ENCODE peak calls at places on chromosomes 7 and 10, in ten cellular contexts. U, I, Q, M, D, S, L, R, W and V are unnamed samples.

GRCh38 chr7:57179776-57180415 is 47.7 kb upstream of the ZNF479 start:
- DNase-seq in U (no peak), I (no peak), Q (no peak), M (no peak), D (no peak), S (peak), L (no peak), R (no peak), W (no peak), V (no peak)

GRCh38 chr7:36863901-36864701 is 139.8 kb upstream of the AOAH start:
- DNase-seq in U (no peak), I (peak), Q (no peak), M (no peak), D (peak), S (no peak), L (no peak), R (no peak), W (no peak), V (no peak)

GRCh38 chr10:116880716-116881440 is 31.6 kb downstream of the ENO4 start:
- DNase-seq in U (no peak), I (peak), Q (no peak), M (no peak), D (peak), S (no peak), L (no peak), R (no peak), W (no peak), V (no peak)

GRCh38 chr10:102997998-102998397 is 79.9 kb downstream of the CNNM2 start:
- DNase-seq in U (no peak), I (no peak), Q (no peak), M (no peak), D (no peak), S (no peak), L (no peak), R (no peak), W (no peak), V (no peak)

GRCh38 chr10:62632071-62632809 is 172.3 kb upstream of the ADO start:
- DNase-seq in U (no peak), I (peak), Q (no peak), M (peak), D (peak), S (no peak), L (no peak), R (peak), W (no peak), V (no peak)

GRCh38 chr7:42167206-42167913 is 69.6 kb downstream of the GLI3 start:
- DNase-seq in U (no peak), I (no peak), Q (no peak), M (peak), D (no peak), S (no peak), L (no peak), R (no peak), W (no peak), V (no peak)

GRCh38 chr7:40374575-40374974 is 239.8 kb downstream of the SUGCT start:
- DNase-seq in U (no peak), I (no peak), Q (no peak), M (no peak), D (no peak), S (no peak), L (no peak), R (no peak), W (no peak), V (no peak)

GRCh38 chr10:132310701-132311337 is 3.1 kb upstream of the STK32C start:
- DNase-seq in U (no peak), I (no peak), Q (peak), M (no peak), D (peak), S (peak), L (no peak), R (no peak), W (peak), V (no peak)

GRCh38 chr10:80204801-80205477 is 398 bp downstream of the ANXA11 start:
- DNase-seq in U (peak), I (peak), Q (peak), M (no peak), D (peak), S (no peak), L (peak), R (peak), W (peak), V (peak)

GRCh38 chr10:133089461-133089800 is 1.7 kb downstream of the ADGRA1 start:
- DNase-seq in U (no peak), I (no peak), Q (no peak), M (no peak), D (no peak), S (no peak), L (no peak), R (no peak), W (no peak), V (no peak)

GRCh38 chr7:77982926-77983550 is 184.5 kb downstream of the PHTF2 start:
- DNase-seq in U (no peak), I (no peak), Q (no peak), M (peak), D (no peak), S (no peak), L (no peak), R (peak), W (no peak), V (no peak)

GRCh38 chr7:139230484-139230773 is 608 bp upstream of the UBN2 start:
- DNase-seq in U (no peak), I (no peak), Q (no peak), M (no peak), D (no peak), S (no peak), L (no peak), R (no peak), W (no peak), V (no peak)
- TF ChIP-seq POLR2A in U (no peak), I (no peak), Q (no peak), M (no peak), D (no peak), S (no peak), L (no peak), R (no peak), W (no peak), V (no peak)

GRCh38 chr7:73567701-73568685 is 10.4 kb downstream of the TBL2 start:
- DNase-seq in U (no peak), I (no peak), Q (no peak), M (no peak), D (no peak), S (peak), L (no peak), R (no peak), W (no peak), V (no peak)
- TF ChIP-seq POLR2A in U (no peak), I (no peak), Q (no peak), M (no peak), D (no peak), S (no peak), L (no peak), R (no peak), W (no peak), V (no peak)

GRCh38 chr10:21750424-21750823 is 216.4 kb downstream of the MLLT10 start:
- DNase-seq in U (no peak), I (no peak), Q (no peak), M (no peak), D (no peak), S (no peak), L (no peak), R (no peak), W (no peak), V (no peak)

GRCh38 chr10:21749788-21750187 is 215.8 kb downstream of the MLLT10 start:
- DNase-seq in U (no peak), I (no peak), Q (no peak), M (no peak), D (no peak), S (no peak), L (no peak), R (no peak), W (no peak), V (no peak)

GRCh38 chr10:21746118-21746517 is 212.1 kb downstream of the MLLT10 start:
- DNase-seq in U (no peak), I (no peak), Q (no peak), M (no peak), D (no peak), S (no peak), L (no peak), R (no peak), W (no peak), V (no peak)

GRCh38 chr10:21744223-21744622 is 210.2 kb downstream of the MLLT10 start:
- DNase-seq in U (no peak), I (no peak), Q (no peak), M (no peak), D (no peak), S (no peak), L (no peak), R (no peak), W (no peak), V (no peak)

GRCh38 chr10:21747809-21748208 is 213.8 kb downstream of the MLLT10 start:
- DNase-seq in U (no peak), I (no peak), Q (no peak), M (no peak), D (no peak), S (no peak), L (no peak), R (no peak), W (no peak), V (no peak)
- TF ChIP-seq POLR2A in U (no peak), I (no peak), Q (no peak), M (no peak), D (no peak), S (no peak), L (no peak), R (no peak), W (no peak), V (no peak)

DNA sequence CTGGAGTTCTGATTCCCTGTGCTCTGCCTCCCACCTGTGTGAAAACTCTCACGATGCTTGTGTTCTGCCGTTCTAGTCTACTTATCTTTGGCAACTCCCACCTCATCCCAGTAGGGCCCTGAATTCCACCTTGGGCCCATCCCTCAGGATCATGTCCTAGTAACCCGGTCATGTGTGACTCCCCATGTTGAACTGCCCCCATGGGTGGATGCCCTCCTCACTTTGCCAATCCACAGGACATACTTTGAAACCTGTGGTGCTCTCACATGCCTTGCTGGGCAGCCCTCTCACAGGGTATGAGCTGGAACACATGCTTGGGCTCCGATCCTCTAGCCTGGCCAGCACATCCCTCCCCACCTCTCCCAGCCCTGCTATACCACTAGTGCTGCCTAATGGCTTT is 3.8 kb upstream of the RBM33 start:
- DNase-seq in U (no peak), I (no peak), Q (no peak), M (no peak), D (no peak), S (no peak), L (no peak), R (no peak), W (no peak), V (no peak)
- TF ChIP-seq POLR2A in U (no peak), I (no peak), Q (no peak), M (peak), D (no peak), S (no peak), L (no peak), R (no peak), W (no peak), V (no peak)

GRCh38 chr10:119831656-119832055 is 41.0 kb downstream of the MCMBP start:
- DNase-seq in U (no peak), I (no peak), Q (no peak), M (no peak), D (no peak), S (no peak), L (no peak), R (no peak), W (no peak), V (no peak)
- TF ChIP-seq POLR2A in U (no peak), I (no peak), Q (no peak), M (no peak), D (no peak), S (no peak), L (no peak), R (no peak), W (no peak), V (no peak)

DNA sequence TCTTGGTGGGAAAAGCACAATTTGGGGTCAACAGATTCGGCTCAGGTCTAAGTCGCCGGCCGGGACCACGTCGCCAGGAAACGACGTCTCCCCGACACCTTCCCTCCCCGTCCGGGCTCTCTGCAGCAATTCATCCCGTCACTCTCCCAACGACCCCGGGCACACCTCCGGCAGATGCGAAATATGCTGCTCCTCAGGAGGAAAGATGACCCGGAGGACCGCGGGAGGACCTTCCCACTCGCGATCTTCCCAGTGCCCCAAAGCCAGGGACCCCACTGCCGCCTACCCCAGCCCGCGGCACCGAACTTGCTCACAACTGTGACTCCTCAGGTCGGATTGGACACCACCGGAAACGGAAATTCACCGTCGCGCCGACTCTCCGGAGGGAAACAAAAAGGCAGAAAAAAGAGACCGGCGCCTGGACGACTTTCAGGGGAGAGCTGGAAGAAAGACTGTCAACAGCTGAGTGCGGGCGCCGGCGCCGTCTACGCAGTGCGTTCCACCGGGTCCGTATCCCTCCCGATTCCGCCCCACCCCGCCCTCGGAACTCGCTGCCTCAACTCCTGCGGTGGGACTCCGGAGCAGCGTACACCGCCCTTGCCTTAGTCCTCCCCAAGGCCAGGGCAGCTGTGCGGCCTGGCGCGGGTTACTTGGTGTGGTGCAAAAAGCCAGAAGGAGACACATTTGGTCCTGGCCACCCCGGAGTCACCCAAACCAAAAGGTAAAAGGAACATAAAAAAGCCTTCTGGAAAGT is 13.8 kb upstream of the SEC24C start:
- DNase-seq in U (peak), I (peak), Q (peak), M (peak), D (peak), S (peak), L (peak), R (peak), W (peak), V (peak)
- TF ChIP-seq POLR2A in U (no peak), I (peak), Q (peak), M (peak), D (peak), S (peak), L (peak), R (peak), W (peak), V (peak)

GRCh38 chr7:151769189-151769821 is 107.6 kb downstream of the PRKAG2 start:
- DNase-seq in U (no peak), I (no peak), Q (peak), M (no peak), D (no peak), S (no peak), L (no peak), R (no peak), W (peak), V (no peak)
- TF ChIP-seq POLR2A in U (no peak), I (no peak), Q (no peak), M (no peak), D (no peak), S (no peak), L (no peak), R (no peak), W (no peak), V (no peak)

GRCh38 chr7:43621729-43622448 is 39.0 kb downstream of the STK17A start:
- DNase-seq in U (no peak), I (no peak), Q (no peak), M (no peak), D (no peak), S (no peak), L (no peak), R (no peak), W (no peak), V (no peak)
- TF ChIP-seq POLR2A in U (no peak), I (no peak), Q (no peak), M (no peak), D (no peak), S (no peak), L (no peak), R (no peak), W (no peak), V (no peak)